ENCODE peak calls at places on chromosome X, in eight cellular contexts. J, Z, P, D, U, E, O and A are unnamed samples.

GRCh38 chrX:139974496-139974895 is 9.2 kb upstream of the CXorf66 start:
- DNase-seq in E (no peak), O (no peak), J (no peak), U (no peak), P (no peak), Z (no peak), D (no peak), A (no peak)

GRCh38 chrX:24117288-24117687 is 32.2 kb upstream of the ZFX start:
- DNase-seq in P (no peak), U (no peak), E (peak), D (no peak), Z (peak), O (peak), J (no peak), A (peak)

GRCh38 chrX:101219116-101219839 is at the start of gene DRP2:
- DNase-seq in E (peak), D (no peak), P (no peak), Z (peak), J (no peak), O (no peak), U (no peak), A (no peak)

GRCh38 chrX:12767856-12768255 is 23.4 kb upstream of the PRPS2 start:
- DNase-seq in E (no peak), J (no peak), Z (no peak), U (no peak), P (no peak), D (no peak), O (no peak), A (no peak)

GRCh38 chrX:133726211-133726630 is 259.2 kb downstream of the GPC3 start:
- DNase-seq in J (no peak), O (no peak), Z (peak), U (no peak), E (peak), P (no peak), D (no peak), A (no peak)

GRCh38 chrX:73562986-73563739 is at the start of gene CHIC1:
- DNase-seq in J (peak), U (peak), O (peak), Z (peak), E (peak), D (peak), P (peak), A (peak)

GRCh38 chrX:110008001-110008635 is 5.2 kb downstream of the TMEM164 start:
- DNase-seq in J (no peak), D (no peak), O (no peak), Z (no peak), E (no peak), P (no peak), U (no peak), A (no peak)

GRCh38 chrX:153645151-153645550 is 1.9 kb upstream of the DUSP9 start:
- DNase-seq in E (no peak), O (no peak), J (no peak), D (peak), U (no peak), Z (no peak), P (no peak), A (no peak)

GRCh38 chrX:135437867-135438733 is 16.4 kb downstream of the SMIM10L2A start:
- DNase-seq in E (no peak), O (no peak), J (no peak), U (no peak), P (no peak), D (peak), Z (no peak), A (no peak)

GRCh38 chrX:46308106-46308505 is 237.1 kb downstream of the ZNF674 start:
- DNase-seq in J (no peak), D (no peak), U (no peak), Z (no peak), O (no peak), E (no peak), P (no peak), A (no peak)

GRCh38 chrX:31036895-31037294 is 34.9 kb downstream of the FTHL17 start:
- DNase-seq in J (peak), E (peak), O (peak), D (no peak), Z (peak), P (peak), U (peak), A (peak)

GRCh38 chrX:149717803-149718202 is 5.9 kb downstream of the MAGEA11 start:
- DNase-seq in D (no peak), P (no peak), O (no peak), E (no peak), U (peak), Z (no peak), J (no peak), A (no peak)

GRCh38 chrX:39728025-39728424 is 369.7 kb downstream of the BCOR start:
- DNase-seq in U (no peak), O (no peak), P (no peak), Z (no peak), J (no peak), D (no peak), E (peak), A (no peak)

GRCh38 chrX:57573754-57574153 is 18.1 kb upstream of the ZXDB start:
- DNase-seq in U (no peak), P (no peak), Z (no peak), D (no peak), E (peak), J (no peak), O (no peak), A (peak)
- TF ChIP-seq CTCF in U (peak), P (no peak), Z (peak), D (no peak), E (peak), J (peak), O (peak), A (peak)

GRCh38 chrX:83469551-83469950 is 38.5 kb upstream of the POU3F4 start:
- DNase-seq in D (no peak), J (peak), P (no peak), U (peak), O (peak), Z (peak), E (peak), A (peak)
- TF ChIP-seq CTCF in D (peak), J (peak), P (no peak), U (no peak), O (peak), Z (peak), E (peak), A (peak)

GRCh38 chrX:2703991-2704369 is 12.9 kb downstream of the CD99 start:
- DNase-seq in U (peak), P (no peak), Z (peak), O (no peak), E (peak), D (no peak), J (no peak), A (no peak)
- TF ChIP-seq CTCF in U (peak), P (no peak), Z (peak), O (no peak), E (peak), D (no peak), J (peak), A (no peak)

GRCh38 chrX:80828232-80828631 is 18.6 kb upstream of the BRWD3 start:
- DNase-seq in Z (no peak), J (no peak), U (no peak), D (peak), E (no peak), O (no peak), P (no peak), A (no peak)
- TF ChIP-seq CTCF in Z (no peak), J (no peak), U (no peak), D (no peak), E (no peak), O (no peak), P (no peak), A (no peak)

DNA sequence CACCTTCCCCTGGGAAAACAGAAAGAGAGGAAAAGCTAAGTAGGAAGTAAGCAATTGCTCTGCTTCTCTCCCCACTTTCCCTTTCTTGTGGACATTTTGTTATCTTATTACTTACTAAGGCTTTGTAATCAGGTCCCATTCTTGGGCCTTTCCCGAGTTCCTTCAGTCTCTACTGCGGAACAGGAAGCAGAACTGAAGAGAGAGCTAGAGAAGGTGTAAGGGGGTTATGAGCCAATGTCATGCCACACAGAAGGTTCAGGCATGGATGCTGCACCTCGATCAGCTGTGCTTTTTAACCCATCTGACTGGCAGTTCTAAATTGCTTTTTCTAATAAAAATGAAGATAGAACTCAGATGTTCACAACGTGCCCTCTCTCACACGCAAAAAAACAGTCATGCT is 83.6 kb downstream of the MID1 start:
- DNase-seq in J (no peak), Z (no peak), O (no peak), D (no peak), E (no peak), U (no peak), P (no peak), A (no peak)
- TF ChIP-seq CTCF in J (no peak), Z (no peak), O (no peak), D (no peak), E (no peak), U (no peak), P (no peak), A (no peak)

DNA sequence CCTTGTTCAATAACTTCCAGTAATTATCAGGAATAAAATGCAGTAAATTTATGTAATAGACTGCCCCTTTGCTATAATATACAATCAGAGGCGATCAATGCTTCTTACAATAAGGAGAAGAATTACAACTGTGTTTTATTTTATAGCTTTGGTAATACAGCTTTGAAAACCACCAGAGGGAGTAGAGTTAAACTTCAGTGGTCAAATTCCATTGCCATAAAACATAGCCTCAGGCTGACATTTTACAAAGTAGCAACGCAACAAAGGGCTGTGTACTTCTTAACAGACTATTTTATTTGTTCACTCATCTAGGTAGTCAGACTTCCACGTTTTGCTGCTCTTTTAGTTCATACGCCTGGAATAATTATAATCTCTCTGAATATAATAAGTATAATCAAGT is 58.5 kb downstream of the TEX13C start:
- DNase-seq in J (no peak), E (no peak), D (no peak), Z (peak), P (no peak), U (no peak), O (no peak), A (no peak)
- TF ChIP-seq CTCF in J (peak), E (no peak), D (no peak), Z (no peak), P (no peak), U (no peak), O (no peak), A (no peak)

DNA sequence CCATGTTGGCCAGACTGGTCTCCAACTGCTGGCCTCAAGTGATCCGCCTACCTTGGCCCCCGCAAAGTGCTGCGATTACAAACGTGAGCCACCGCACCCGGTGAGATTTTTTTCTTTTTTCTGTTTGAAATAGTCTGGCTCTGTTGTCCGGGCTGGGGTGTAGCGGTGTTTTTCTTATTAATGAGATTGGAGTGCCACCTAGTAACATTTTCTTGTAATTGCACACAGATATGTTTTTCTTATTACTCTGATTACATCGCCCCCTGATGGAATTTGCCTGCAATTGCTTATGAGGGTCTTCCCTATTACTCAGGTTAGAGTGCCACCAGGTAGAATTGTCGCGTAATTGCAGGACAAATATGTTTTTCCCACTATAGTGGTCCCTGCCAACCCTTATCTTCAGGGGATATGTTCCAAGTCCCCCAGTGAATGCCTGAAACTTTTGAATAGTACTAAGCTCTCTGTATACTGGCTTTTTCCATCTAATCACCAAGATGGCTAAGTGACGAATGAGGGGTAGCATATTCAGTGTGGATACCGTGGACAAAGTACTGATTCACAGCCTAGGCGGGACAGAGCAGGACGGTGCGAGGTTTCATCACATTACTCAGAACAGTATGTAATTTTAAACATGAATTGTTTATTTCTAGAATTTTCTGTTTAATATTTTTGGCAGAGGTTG is 8.6 kb upstream of the PDHA1 start:
- DNase-seq in U (no peak), J (peak), O (no peak), D (no peak), Z (peak), E (no peak), P (no peak), A (no peak)
- TF ChIP-seq CTCF in U (peak), J (peak), O (peak), D (no peak), Z (peak), E (peak), P (no peak), A (no peak)